ENCODE peak calls at places on chromosomes 1 and 21, in four cellular contexts. L is CD8-positive, alpha-beta memory T cell; D is NCI-H1930; P is retina. T is an unnamed sample.

GRCh38 chr1:164726235-164726634 is 167.3 kb downstream of the PBX1 start:
- DNase-seq in P (no peak), L (no peak), D (no peak), T (no peak)

GRCh38 chr1:216015116-216015515 is 408.1 kb downstream of the USH2A start:
- DNase-seq in L (no peak), D (no peak), P (no peak), T (no peak)

GRCh38 chr21:42456457-42456856 is 39.6 kb downstream of the RSPH1 start:
- DNase-seq in D (no peak), P (no peak), L (no peak), T (no peak)

GRCh38 chr21:44298301-44298700 is 1.6 kb upstream of the PFKL start:
- DNase-seq in P (no peak), D (no peak), L (no peak), T (no peak)

GRCh38 chr21:18248171-18248570 is 3.5 kb downstream of the CHODL start:
- DNase-seq in D (no peak), P (no peak), L (no peak), T (no peak)

GRCh38 chr1:183619719-183620118 is 15.9 kb downstream of the ARPC5 start:
- DNase-seq in L (no peak), P (no peak), D (no peak), T (no peak)

GRCh38 chr1:156864796-156865195 is 4.1 kb downstream of the NTRK1 start:
- DNase-seq in D (no peak), L (no peak), P (no peak), T (no peak)

GRCh38 chr21:15221799-15222386 is 157.1 kb upstream of the NRIP1 start:
- DNase-seq in L (no peak), P (peak), D (no peak), T (no peak)

GRCh38 chr1:204307334-204307883 is 52.3 kb downstream of the PLEKHA6 start:
- DNase-seq in D (no peak), P (no peak), L (no peak), T (no peak)

GRCh38 chr21:35284199-35284598 is 235.1 kb upstream of the RUNX1 start:
- DNase-seq in L (no peak), D (no peak), P (no peak), T (peak)

GRCh38 chr1:224282140-224282539 is 47.8 kb downstream of the NVL start:
- DNase-seq in P (no peak), L (no peak), D (no peak), T (no peak)

GRCh38 chr1:84757301-84757700 is 67.0 kb upstream of the SSX2IP start:
- DNase-seq in L (no peak), P (no peak), D (no peak), T (no peak)

GRCh38 chr1:82538876-82539275 is 738.1 kb downstream of the ADGRL2 start:
- DNase-seq in P (no peak), L (no peak), D (no peak), T (no peak)

GRCh38 chr1:116164890-116165176 is 53.6 kb downstream of the MAB21L3 start:
- DNase-seq in P (no peak), L (no peak), D (no peak), T (no peak)

GRCh38 chr1:234617986-234618725 is 8.2 kb upstream of the IRF2BP2 start:
- DNase-seq in D (no peak), P (no peak), L (no peak), T (no peak)

GRCh38 chr1:71438626-71439025 is 357.8 kb upstream of the ZRANB2 start:
- DNase-seq in L (no peak), D (no peak), P (no peak), T (no peak)

GRCh38 chr1:26177182-26177684 is at the start of gene CNKSR1:
- DNase-seq in L (no peak), D (no peak), P (no peak), T (no peak)

GRCh38 chr21:21096956-21097355 is 98.7 kb downstream of the NCAM2 start:
- DNase-seq in P (no peak), L (no peak), D (no peak), T (no peak)

GRCh38 chr21:31898898-31899630 is 26.2 kb downstream of the HUNK start:
- DNase-seq in P (no peak), D (no peak), L (no peak), T (no peak)

GRCh38 chr1:28897789-28898188 is 16.6 kb upstream of the EPB41 start:
- DNase-seq in P (no peak), L (no peak), D (no peak), T (no peak)

GRCh38 chr21:46307625-46308024 is 16.0 kb downstream of the C21orf58 start:
- DNase-seq in P (no peak), D (no peak), L (no peak), T (no peak)

GRCh38 chr1:28323720-28324119 is 5.1 kb upstream of the MED18 start:
- DNase-seq in D (no peak), P (no peak), L (no peak), T (no peak)

GRCh38 chr1:215844266-215844665 is 277.2 kb downstream of the KCTD3 start:
- DNase-seq in L (no peak), D (no peak), P (no peak), T (no peak)

GRCh38 chr1:64062941-64063581 is 140.4 kb upstream of the UBE2U start:
- DNase-seq in P (no peak), L (no peak), D (no peak), T (no peak)

GRCh38 chr1:35692310-35692709 is 26.4 kb downstream of the C1orf216 start:
- DNase-seq in L (no peak), P (no peak), D (no peak), T (no peak)

GRCh38 chr1:92444351-92444750 is 42.4 kb downstream of the GFI1 start:
- DNase-seq in P (no peak), L (no peak), D (no peak), T (no peak)

GRCh38 chr1:176987016-176987415 is 177.5 kb downstream of the ASTN1 start:
- DNase-seq in P (no peak), L (no peak), D (no peak), T (no peak)

T was measured in tibial nerve.